ENCODE peak calls at places on chromosomes 12 and 14, in seven cellular contexts. S, O, L, A, F, J and G are unnamed samples.

GRCh38 chr12:89212339-89212771 is 139.9 kb downstream of the DUSP6 start:
- DNase-seq in S (no peak), O (no peak), L (no peak), A (no peak), F (no peak), J (no peak), G (no peak)

GRCh38 chr14:64722842-64723447 is 18.7 kb downstream of the PLEKHG3 start:
- DNase-seq in S (no peak), O (no peak), L (no peak), A (no peak), F (no peak), J (no peak), G (no peak)

GRCh38 chr14:41285193-41285748 is 321.4 kb upstream of the LRFN5 start:
- DNase-seq in S (peak; percentile 33), O (peak; percentile 1), L (no peak), A (peak; percentile 56), F (peak; percentile 61), J (no peak), G (peak; percentile 57)

GRCh38 chr12:127165567-127166392 is 1101.2 kb upstream of the TMEM132C start:
- DNase-seq in S (peak; percentile 90), O (peak; percentile 57), L (peak; percentile 92), A (peak; percentile 73), F (peak; percentile 60), J (peak; percentile 62), G (peak; percentile 90)

GRCh38 chr12:114499338-114499737 is 93.4 kb upstream of the TBX5 start:
- DNase-seq in S (no peak), O (peak; percentile 74), L (no peak), A (no peak), F (no peak), J (no peak), G (no peak)

GRCh38 chr14:69648480-69649414 is 37.4 kb downstream of the SUSD6 start:
- DNase-seq in S (no peak), O (peak; percentile 93), L (no peak), A (peak; percentile 86), F (no peak), J (no peak), G (no peak)

GRCh38 chr14:36474593-36474992 is 45.4 kb downstream of the NKX2-1 start:
- DNase-seq in S (no peak), O (no peak), L (no peak), A (no peak), F (no peak), J (no peak), G (no peak)

GRCh38 chr12:21613931-21614330 is 9.3 kb upstream of the GYS2 start:
- DNase-seq in S (peak; percentile 21), O (no peak), L (no peak), A (no peak), F (peak; percentile 9), J (no peak), G (no peak)

GRCh38 chr14:68979722-68980552 is 835 bp upstream of the ACTN1 start:
- DNase-seq in S (peak; percentile 89), O (peak; percentile 63), L (peak; percentile 79), A (peak; percentile 51), F (peak; percentile 57), J (no peak), G (peak; percentile 48)

GRCh38 chr12:124489915-124490583 is 77.4 kb downstream of the NCOR2 start:
- DNase-seq in S (no peak), O (no peak), L (no peak), A (no peak), F (peak; percentile 64), J (no peak), G (no peak)

DNA sequence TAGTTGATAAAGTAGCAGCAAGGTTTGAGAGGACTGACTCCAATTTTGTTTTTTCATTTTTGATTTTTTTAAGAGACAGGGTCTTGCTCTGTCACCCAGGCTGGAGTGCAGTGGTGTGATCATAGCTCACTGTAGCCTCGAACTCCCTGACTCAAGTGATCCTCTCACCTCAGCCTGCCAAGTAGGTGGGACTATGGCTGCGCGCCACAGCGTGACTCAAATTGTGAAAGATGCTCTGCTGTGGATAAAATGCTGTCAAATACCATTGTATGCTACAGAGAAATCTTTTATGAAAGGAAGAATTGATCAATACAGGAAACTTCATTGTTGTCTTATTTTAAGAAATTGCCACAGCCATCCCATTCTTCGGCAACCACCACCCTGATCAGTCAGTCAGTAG is 48.3 kb downstream of the SCN8A start:
- DNase-seq in S (no peak), O (peak; percentile 68), L (no peak), A (no peak), F (no peak), J (no peak), G (no peak)
- H4K8ac ChIP-seq in S (no peak overlapping the region), O (no peak overlapping the region), L (no peak overlapping the region), A (no peak overlapping the region), F (no peak overlapping the region), J (no peak overlapping the region), G (no peak overlapping the region)

GRCh38 chr14:105746124-105746514 is 219.7 kb downstream of the TMEM121 start:
- DNase-seq in S (no peak), O (no peak), L (no peak), A (no peak), F (no peak), J (no peak), G (no peak)
- H4K8ac ChIP-seq in S (no peak overlapping the region), O (no peak overlapping the region), L (no peak overlapping the region), A (no peak overlapping the region), F (no peak overlapping the region), J (no peak overlapping the region), G (no peak overlapping the region)

GRCh38 chr14:82546401-82546800 is 1012.7 kb upstream of the SEL1L start:
- DNase-seq in S (no peak), O (no peak), L (no peak), A (no peak), F (no peak), J (no peak), G (no peak)
- H4K8ac ChIP-seq in S (no peak overlapping the region), O (no peak overlapping the region), L (no peak overlapping the region), A (no peak overlapping the region), F (no peak overlapping the region), J (no peak overlapping the region), G (no peak overlapping the region)

DNA sequence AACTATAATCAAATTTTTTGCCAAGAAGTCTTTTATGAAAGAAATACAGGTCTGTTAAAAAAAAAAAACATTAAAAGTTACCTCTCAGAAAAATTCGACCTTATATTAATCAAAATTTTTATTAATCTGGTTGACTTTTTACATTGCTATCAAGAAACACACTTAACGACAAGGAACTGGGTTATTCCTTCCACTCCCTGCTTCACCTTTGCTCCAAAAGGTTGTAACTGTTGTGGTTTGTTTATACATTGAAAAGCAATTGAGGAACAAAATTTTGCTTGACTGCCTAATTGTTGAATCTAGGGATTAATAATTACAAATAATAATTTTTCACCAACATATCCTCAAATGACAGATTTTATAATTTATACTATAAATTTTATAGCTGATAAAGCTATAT is 28.4 kb downstream of the TSPAN8 start:
- DNase-seq in S (no peak), O (no peak), L (no peak), A (no peak), F (no peak), J (no peak), G (no peak)
- H4K8ac ChIP-seq in S (no peak overlapping the region), O (no peak overlapping the region), L (no peak overlapping the region), A (no peak overlapping the region), F (no peak overlapping the region), J (no peak overlapping the region), G (no peak overlapping the region)

DNA sequence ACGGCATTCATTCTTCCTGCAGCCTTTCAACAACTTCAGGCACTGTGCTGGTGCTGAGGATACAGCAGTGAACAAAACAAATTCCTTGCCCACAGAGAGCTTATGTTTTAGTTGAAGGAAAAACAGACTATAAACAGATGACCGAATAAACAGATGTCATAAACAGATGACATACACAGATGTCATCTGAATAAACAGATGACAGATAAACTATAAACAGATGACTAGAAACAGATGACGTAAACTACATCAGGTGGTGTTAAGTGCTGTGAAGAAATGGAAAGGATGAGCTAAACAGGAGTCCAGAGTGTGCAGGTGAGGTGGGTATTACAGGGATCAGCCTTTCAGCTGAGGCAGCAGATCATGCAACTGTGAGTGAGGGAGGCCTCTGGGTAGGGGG is 80.9 kb downstream of the FAR2 start:
- DNase-seq in S (no peak), O (no peak), L (no peak), A (peak; percentile 23), F (no peak), J (no peak), G (no peak)
- H4K8ac ChIP-seq in S (no peak overlapping the region), O (no peak overlapping the region), L (no peak overlapping the region), A (no peak overlapping the region), F (no peak overlapping the region), J (no peak overlapping the region), G (no peak overlapping the region)

GRCh38 chr12:51087818-51088217 is 4.4 kb upstream of the CSRNP2 start:
- DNase-seq in S (no peak), O (no peak), L (no peak), A (no peak), F (no peak), J (no peak), G (no peak)
- H4K8ac ChIP-seq in S (no peak overlapping the region), O (no peak overlapping the region), L (no peak overlapping the region), A (no peak overlapping the region), F (no peak overlapping the region), J (no peak overlapping the region), G (no peak overlapping the region)